ENCODE peak calls at places on chromosomes 4 and X, in four cellular contexts. O is CD8-positive, alpha-beta memory T cell; V is cardiac fibroblast; S is smooth muscle cell of the brain vasculature. G is an unnamed sample.

GRCh38 chr4:153542835-153543234 is 76.7 kb downstream of the TMEM131L start:
- DNase-seq in O (no peak), V (no peak), S (no peak), G (no peak)

GRCh38 chr4:53510981-53511380 is 80.3 kb downstream of the LNX1 start:
- DNase-seq in O (no peak), S (no peak), V (peak), G (no peak)

GRCh38 chr4:13313856-13314255 is 170.3 kb downstream of the RAB28 start:
- DNase-seq in S (no peak), V (no peak), O (no peak), G (no peak)

GRCh38 chr4:52059372-52059771 is 8.3 kb downstream of the SPATA18 start:
- DNase-seq in S (no peak), V (peak), O (no peak), G (no peak)

GRCh38 chr4:111330786-111331185 is 707.9 kb upstream of the PITX2 start:
- DNase-seq in O (no peak), V (no peak), S (no peak), G (no peak)

GRCh38 chr4:117085185-117085701 is at the start of gene TRAM1L1:
- DNase-seq in S (peak), V (peak), O (no peak), G (no peak)

GRCh38 chr4:117327491-117327890 is 242.1 kb upstream of the TRAM1L1 start:
- DNase-seq in O (no peak), S (no peak), V (no peak), G (no peak)

GRCh38 chrX:29666361-29666760 is 549.0 kb upstream of the MAGEB2 start:
- DNase-seq in S (no peak), O (no peak), V (no peak), G (no peak)

GRCh38 chrX:110359273-110359672 is 625 bp downstream of the RTL9 start:
- DNase-seq in O (no peak), V (peak), S (no peak), G (no peak)

GRCh38 chrX:135740683-135741149 is 27.3 kb downstream of the CT45A3 start:
- DNase-seq in S (no peak), O (peak), V (no peak), G (peak)

GRCh38 chrX:9884031-9884779 is 83.0 kb upstream of the CLDN34 start:
- DNase-seq in O (no peak), S (no peak), V (no peak), G (no peak)

GRCh38 chr4:25823632-25824031 is 39.2 kb downstream of the SEL1L3 start:
- DNase-seq in V (no peak), S (no peak), O (no peak), G (no peak)

GRCh38 chr4:84877051-84877833 is 89.2 kb downstream of the WDFY3 start:
- DNase-seq in S (no peak), V (peak), O (no peak), G (no peak)

GRCh38 chr4:110309686-110310085 is 111.3 kb upstream of the ELOVL6 start:
- DNase-seq in O (no peak), S (peak), V (peak), G (no peak)

GRCh38 chr4:3660086-3660927 is 105.9 kb upstream of the ADRA2C start:
- DNase-seq in V (no peak), S (no peak), O (no peak), G (no peak)

GRCh38 chrX:153867671-153868070 is 18.3 kb downstream of the L1CAM start:
- DNase-seq in V (no peak), O (no peak), S (no peak), G (no peak)

GRCh38 chr4:54090804-54091623 is 8.9 kb upstream of the GSX2 start:
- DNase-seq in V (peak), O (peak), S (no peak), G (peak)

GRCh38 chrX:153495903-153496629 is 1.3 kb downstream of the BGN start:
- DNase-seq in S (no peak), V (no peak), O (no peak), G (no peak)

GRCh38 chr4:123816462-123816861 is 419.9 kb downstream of the SPRY1 start:
- DNase-seq in O (no peak), S (no peak), V (no peak), G (no peak)

GRCh38 chr4:143358923-143359694 is 22.4 kb downstream of the GAB1 start:
- DNase-seq in V (peak), S (peak), O (no peak), G (no peak)

GRCh38 chrX:49249071-49249470 is 13.8 kb downstream of the CCDC22 start:
- DNase-seq in S (no peak), O (no peak), V (no peak), G (no peak)

GRCh38 chr4:5783486-5783885 is 72.5 kb downstream of the EVC start:
- DNase-seq in S (no peak), V (no peak), O (no peak), G (no peak)

GRCh38 chrX:84165716-84166115 is 22.3 kb downstream of the RPS6KA6 start:
- DNase-seq in V (peak), S (no peak), O (no peak), G (no peak)

GRCh38 chr4:4969298-4969697 is 50.0 kb downstream of the CYTL1 start:
- DNase-seq in V (peak), S (no peak), O (no peak), G (no peak)

GRCh38 chr4:165426769-165427168 is 48.0 kb downstream of the CPE start:
- DNase-seq in O (no peak), S (no peak), V (no peak), G (no peak)

GRCh38 chrX:87578978-87579377 is 61.4 kb downstream of the KLHL4 start:
- DNase-seq in O (no peak), V (peak), S (no peak), G (no peak)